ENCODE peak calls at places on chromosomes 16 and 17, in seven cellular contexts. L is neuronal stem cell, U is IMR-90, F is mesendoderm, V is mesenchymal stem cell, M is H9, B is trophoblast cell. A is an unnamed sample.

GRCh38 chr17:29627951-29628350 is 5.2 kb upstream of the CORO6 start:
- DNase-seq in L (no peak), U (no peak), F (no peak), V (no peak), M (no peak), B (no peak), A (no peak)

GRCh38 chr17:70332356-70332755 is 163.0 kb downstream of the KCNJ2 start:
- DNase-seq in L (no peak), U (no peak), F (no peak), V (no peak), M (no peak), B (no peak), A (no peak)

GRCh38 chr16:59487067-59487466 is 753.0 kb upstream of the GOT2 start:
- DNase-seq in L (no peak), U (no peak), F (no peak), V (no peak), M (no peak), B (no peak), A (no peak)

GRCh38 chr17:58728831-58729230 is 26.8 kb upstream of the PPM1E start:
- DNase-seq in L (no peak), U (peak), F (no peak), V (no peak), M (no peak), B (no peak), A (no peak)

GRCh38 chr17:77487677-77488530 is 347.1 kb downstream of the SEC14L1 start:
- DNase-seq in L (no peak), U (no peak), F (no peak), V (no peak), M (no peak), B (no peak), A (no peak)

GRCh38 chr17:78267257-78268073 is 36.0 kb downstream of the TMEM235 start:
- DNase-seq in L (no peak), U (no peak), F (no peak), V (no peak), M (peak), B (no peak), A (peak)

GRCh38 chr17:1313270-1314005 is 34.0 kb downstream of the TRARG1 start:
- DNase-seq in L (no peak), U (no peak), F (no peak), V (no peak), M (no peak), B (no peak), A (no peak)

GRCh38 chr16:50282010-50282538 is 15.7 kb downstream of the ADCY7 start:
- DNase-seq in L (no peak), U (no peak), F (no peak), V (no peak), M (no peak), B (peak), A (no peak)

GRCh38 chr16:88076211-88076931 is 125.1 kb downstream of the BANP start:
- DNase-seq in L (no peak), U (no peak), F (no peak), V (no peak), M (no peak), B (no peak), A (no peak)

GRCh38 chr16:51637744-51638100 is 486.7 kb upstream of the SALL1 start:
- DNase-seq in L (no peak), U (no peak), F (no peak), V (peak), M (no peak), B (no peak), A (no peak)

GRCh38 chr17:8713878-8714277 is 30.8 kb downstream of the CCDC42 start:
- DNase-seq in L (no peak), U (no peak), F (no peak), V (no peak), M (no peak), B (no peak), A (no peak)

GRCh38 chr16:66639091-66639885 is 34.8 kb downstream of the CMTM3 start:
- DNase-seq in L (no peak), U (no peak), F (no peak), V (no peak), M (no peak), B (peak), A (no peak)

GRCh38 chr17:49327835-49328784 is 33.9 kb downstream of the ZNF652 start:
- DNase-seq in L (no peak), U (peak), F (no peak), V (no peak), M (no peak), B (peak), A (no peak)

GRCh38 chr17:76354747-76355310 is 1.1 kb upstream of the PRPSAP1 start:
- DNase-seq in L (no peak), U (no peak), F (peak), V (no peak), M (no peak), B (no peak), A (no peak)

GRCh38 chr17:38510424-38511125 is 82.3 kb downstream of the ARHGAP23 start:
- DNase-seq in L (peak), U (no peak), F (peak), V (peak), M (peak), B (peak), A (peak)

DNA sequence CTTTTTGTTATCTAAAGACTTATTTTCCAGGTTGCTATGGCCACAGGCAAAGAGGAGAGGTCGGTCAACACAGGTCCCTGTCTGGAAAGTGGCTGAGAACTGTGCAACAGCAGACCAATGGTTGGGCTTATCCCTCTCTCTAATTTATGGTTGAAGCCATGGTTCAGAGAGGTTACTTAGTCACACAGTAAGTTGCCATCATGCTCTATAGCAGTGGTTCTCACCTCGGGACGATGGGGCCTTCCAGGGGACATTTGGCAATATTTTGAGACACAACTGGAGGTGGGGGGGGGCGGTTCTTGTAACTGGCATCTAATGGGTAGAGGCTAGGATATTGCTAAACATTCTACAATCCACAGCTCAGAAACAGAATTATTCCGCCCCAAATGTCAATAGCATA is 842 bp upstream of the LDAF1 start:
- DNase-seq in L (no peak), U (no peak), F (peak), V (no peak), M (no peak), B (no peak), A (no peak)
- H3K4ac ChIP-seq in L (no peak), U (peak), F (no peak), V (no peak), M (no peak), B (no peak), A (no peak)

GRCh38 chr16:82187829-82188228 is 17.8 kb upstream of the MPHOSPH6 start:
- DNase-seq in L (no peak), U (no peak), F (no peak), V (no peak), M (no peak), B (no peak), A (no peak)
- H3K4ac ChIP-seq in L (no peak), U (no peak), F (no peak), V (no peak), M (no peak), B (no peak), A (no peak)

DNA sequence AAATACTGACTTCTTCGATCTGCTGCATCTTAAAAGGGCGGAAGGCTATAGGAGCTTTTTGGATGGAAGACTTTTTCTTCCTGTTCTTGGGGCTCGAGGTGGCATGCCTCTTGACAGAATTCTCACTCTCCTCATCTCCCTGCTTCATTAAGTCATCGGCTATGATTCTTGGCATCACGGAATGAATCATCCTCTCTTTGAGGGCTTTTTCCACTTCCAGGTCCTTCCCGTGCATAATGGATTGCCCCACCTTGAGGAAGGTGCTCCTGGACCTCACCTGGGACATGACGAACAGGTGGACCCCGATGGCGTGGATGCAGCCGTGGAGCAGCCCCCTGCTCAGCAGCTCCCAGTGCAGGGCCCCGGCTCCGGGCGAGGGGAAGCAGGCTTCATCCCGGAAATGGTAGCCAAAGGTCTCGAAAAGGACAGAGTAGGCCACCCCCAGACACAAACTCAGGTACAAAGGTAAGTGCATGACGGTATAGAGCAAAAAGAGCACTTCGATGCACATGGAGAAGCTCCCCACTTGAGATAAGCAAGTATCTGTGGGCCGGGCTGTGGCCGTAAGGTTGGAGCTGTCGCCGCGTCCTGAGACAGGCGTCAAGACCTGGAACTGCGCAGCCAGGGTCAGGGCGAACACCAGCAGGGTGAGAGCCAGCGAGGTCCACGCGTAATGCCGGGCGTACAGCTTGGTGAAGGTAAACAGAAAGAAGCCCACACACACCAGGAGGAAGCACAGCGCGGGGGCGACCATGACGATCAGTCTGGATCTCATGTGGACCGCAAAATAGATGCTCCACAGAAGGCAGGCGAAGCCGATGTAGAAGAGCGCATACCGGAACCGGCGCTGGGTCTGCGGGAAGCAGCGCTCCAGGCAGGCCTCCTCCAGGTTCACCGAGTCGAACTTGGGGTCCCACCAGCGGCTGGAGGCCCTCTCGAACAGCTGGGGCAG is 1.7 kb downstream of the ADCY9 start:
- DNase-seq in L (no peak), U (no peak), F (no peak), V (no peak), M (no peak), B (no peak), A (no peak)
- H3K4ac ChIP-seq in L (no peak), U (peak), F (no peak), V (no peak), M (no peak), B (no peak), A (no peak)

GRCh38 chr17:73711916-73712315 is 67.7 kb upstream of the SDK2 start:
- DNase-seq in L (no peak), U (no peak), F (no peak), V (no peak), M (no peak), B (no peak), A (no peak)
- H3K4ac ChIP-seq in L (no peak), U (no peak), F (no peak), V (no peak), M (no peak), B (no peak), A (no peak)

GRCh38 chr16:89472711-89473075 is 17.7 kb downstream of the ANKRD11 start:
- DNase-seq in L (no peak), U (no peak), F (no peak), V (no peak), M (no peak), B (no peak), A (no peak)

GRCh38 chr16:89473136-89473712 is 17.1 kb downstream of the ANKRD11 start:
- DNase-seq in L (no peak), U (no peak), F (no peak), V (no peak), M (no peak), B (no peak), A (no peak)

GRCh38 chr16:89473791-89474414 is 16.5 kb downstream of the ANKRD11 start:
- DNase-seq in L (no peak), U (peak), F (peak), V (peak), M (no peak), B (peak), A (no peak)

GRCh38 chr16:89467382-89467781 is 23.0 kb downstream of the ANKRD11 start:
- DNase-seq in L (no peak), U (no peak), F (no peak), V (no peak), M (no peak), B (no peak), A (no peak)

GRCh38 chr16:89471225-89471624 is 19.1 kb downstream of the ANKRD11 start:
- DNase-seq in L (no peak), U (peak), F (peak), V (peak), M (no peak), B (peak), A (no peak)
- H3K4ac ChIP-seq in L (no peak), U (no peak), F (no peak), V (no peak), M (no peak), B (peak), A (no peak)

GRCh38 chr17:83122834-83123233 is 43.4 kb downstream of the METRNL start:
- DNase-seq in L (no peak), U (no peak), F (no peak), V (no peak), M (peak), B (no peak), A (no peak)
- H3K4ac ChIP-seq in L (no peak), U (no peak), F (no peak), V (no peak), M (no peak), B (no peak), A (no peak)

DNA sequence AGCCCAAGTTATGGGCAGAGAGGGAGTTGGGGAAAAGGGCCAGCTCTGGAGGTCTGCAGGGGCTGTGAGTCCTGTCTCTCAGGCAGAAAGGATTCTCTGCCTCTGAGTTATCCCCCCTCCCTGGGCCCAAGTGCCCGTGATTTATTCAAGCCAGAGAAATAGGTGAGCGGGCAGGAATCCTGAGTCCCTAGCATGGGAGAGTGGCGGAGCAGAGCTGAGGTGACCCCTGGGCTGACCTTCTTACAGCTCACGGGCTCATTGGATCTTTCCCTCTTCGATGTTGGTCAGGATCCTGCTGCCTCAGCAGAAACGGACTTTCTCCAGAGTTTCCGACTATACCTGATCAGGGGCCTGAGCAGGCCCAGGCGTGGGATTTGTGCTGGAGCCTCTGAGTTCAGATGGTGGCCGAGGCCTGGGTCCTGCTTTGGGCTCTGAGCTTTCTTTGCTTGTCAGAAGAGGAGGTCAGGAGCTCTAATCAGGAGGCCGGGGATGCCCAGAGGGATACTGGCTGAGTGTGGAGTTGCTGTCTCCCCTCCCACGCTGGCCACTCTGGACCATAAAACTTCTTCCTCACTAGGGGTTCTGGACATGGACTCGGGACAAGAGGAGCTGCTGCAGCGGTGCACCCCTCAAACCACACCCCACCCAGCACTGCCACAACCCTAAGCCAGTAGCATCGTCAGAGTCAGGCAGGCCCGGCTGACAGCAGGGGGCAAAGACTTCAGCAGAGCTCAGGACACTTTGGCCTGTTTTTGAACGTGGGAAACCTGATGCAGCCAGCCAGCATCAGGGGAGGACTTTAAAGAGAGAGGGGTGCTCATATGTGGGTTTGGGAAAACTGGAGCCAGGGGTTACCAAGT is 9.9 kb downstream of the MEOX1 start:
- DNase-seq in L (no peak), U (no peak), F (no peak), V (no peak), M (no peak), B (no peak), A (no peak)
- H3K4ac ChIP-seq in L (no peak), U (no peak), F (no peak), V (no peak), M (no peak), B (peak), A (no peak)

DNA sequence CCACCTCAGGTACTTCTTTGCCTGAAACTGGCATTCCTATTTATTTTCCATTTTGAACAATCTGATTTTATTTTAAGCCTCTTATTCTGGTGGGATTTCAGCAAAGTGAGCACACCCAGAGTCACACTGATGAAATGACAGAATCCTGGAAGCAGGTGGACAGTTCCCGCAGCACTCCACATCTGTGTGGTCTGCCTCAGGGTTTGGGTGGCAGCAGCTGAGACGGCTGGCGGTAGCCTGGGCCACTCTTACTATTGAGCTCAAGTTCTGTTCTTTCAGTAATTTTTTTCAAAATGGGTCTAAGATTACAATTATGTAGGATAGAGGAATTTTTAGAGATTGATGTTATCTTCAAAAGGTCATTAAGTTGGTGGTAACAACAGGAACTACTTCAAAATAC is 32.5 kb upstream of the ENDOV start:
- DNase-seq in L (no peak), U (no peak), F (no peak), V (no peak), M (no peak), B (no peak), A (no peak)
- H3K4ac ChIP-seq in L (no peak), U (no peak), F (no peak), V (no peak), M (no peak), B (no peak), A (no peak)

A was measured in H1.